ENCODE peak calls at places on chromosomes 7 and 10, in five cellular contexts. One of them, this sample, is unnamed.

GRCh38 chr10:37732685-37733084 is 124.7 kb downstream of the ZNF248 start:
- DNase-seq in NT2/D1: no peak
- DNase-seq in fibroblast of lung: no peak
- DNase-seq in DND-41: no peak
- DNase-seq in GM23248: peak; percentile 67
- DNase-seq in this sample: no peak

GRCh38 chr7:27921081-27921836 is 181.3 kb downstream of the TAX1BP1 start:
- DNase-seq in DND-41: peak; percentile 55
- DNase-seq in fibroblast of lung: peak; percentile 80
- DNase-seq in NT2/D1: peak; percentile 81
- DNase-seq in GM23248: peak; percentile 82
- DNase-seq in this sample: peak; percentile 80

GRCh38 chr7:52925332-52925731 is 110.1 kb upstream of the POM121L12 start:
- DNase-seq in GM23248: no peak
- DNase-seq in fibroblast of lung: no peak
- DNase-seq in NT2/D1: no peak
- DNase-seq in DND-41: no peak
- DNase-seq in this sample: peak; percentile 11

GRCh38 chr7:50832744-50833143 is 50.0 kb upstream of the GRB10 start:
- DNase-seq in fibroblast of lung: peak; percentile 96
- DNase-seq in DND-41: no peak
- DNase-seq in GM23248: peak; percentile 48
- DNase-seq in NT2/D1: no peak
- DNase-seq in this sample: no peak

GRCh38 chr7:98646465-98646864 is 29.4 kb downstream of the NPTX2 start:
- DNase-seq in NT2/D1: no peak
- DNase-seq in GM23248: no peak
- DNase-seq in fibroblast of lung: no peak
- DNase-seq in DND-41: no peak
- DNase-seq in this sample: no peak

GRCh38 chr10:42954776-42955492 is 121.9 kb upstream of the RET start:
- DNase-seq in NT2/D1: no peak
- DNase-seq in GM23248: no peak
- DNase-seq in DND-41: no peak
- DNase-seq in fibroblast of lung: no peak
- DNase-seq in this sample: no peak

GRCh38 chr7:100000239-100000638 is 15.2 kb upstream of the ZKSCAN1 start:
- DNase-seq in DND-41: no peak
- DNase-seq in fibroblast of lung: no peak
- DNase-seq in NT2/D1: no peak
- DNase-seq in GM23248: no peak
- DNase-seq in this sample: no peak

GRCh38 chr7:149414745-149415390 is 46.0 kb downstream of the ZNF777 start:
- DNase-seq in DND-41: no peak
- DNase-seq in fibroblast of lung: peak; percentile 84
- DNase-seq in GM23248: peak; percentile 55
- DNase-seq in NT2/D1: peak; percentile 89
- DNase-seq in this sample: peak; percentile 88

GRCh38 chr7:106891545-106892410 is 26.7 kb downstream of the PIK3CG start:
- DNase-seq in DND-41: no peak
- DNase-seq in fibroblast of lung: no peak
- DNase-seq in GM23248: no peak
- DNase-seq in NT2/D1: peak; percentile 11
- DNase-seq in this sample: peak; percentile 26

GRCh38 chr7:4694653-4695335 is 12.7 kb downstream of the FOXK1 start:
- DNase-seq in NT2/D1: no peak
- DNase-seq in DND-41: no peak
- DNase-seq in fibroblast of lung: peak; percentile 90
- DNase-seq in GM23248: peak; percentile 97
- DNase-seq in this sample: no peak

GRCh38 chr7:81638216-81638615 is 131.6 kb downstream of the HGF start:
- DNase-seq in GM23248: peak; percentile 95
- DNase-seq in fibroblast of lung: peak; percentile 67
- DNase-seq in NT2/D1: no peak
- DNase-seq in DND-41: no peak
- DNase-seq in this sample: no peak

GRCh38 chr7:45061352-45061751 is 27.4 kb downstream of the NACAD start:
- DNase-seq in fibroblast of lung: no peak
- DNase-seq in NT2/D1: no peak
- DNase-seq in DND-41: no peak
- DNase-seq in GM23248: no peak
- DNase-seq in this sample: no peak

GRCh38 chr7:113109718-113110117 is 8.6 kb downstream of the SMIM30 start:
- DNase-seq in NT2/D1: no peak
- DNase-seq in GM23248: no peak
- DNase-seq in DND-41: no peak
- DNase-seq in fibroblast of lung: no peak
- DNase-seq in this sample: no peak

GRCh38 chr7:92639213-92639896 is 49.2 kb upstream of the FAM133B start:
- DNase-seq in fibroblast of lung: no peak
- DNase-seq in GM23248: peak; percentile 33
- DNase-seq in DND-41: peak; percentile 85
- DNase-seq in NT2/D1: no peak
- DNase-seq in this sample: no peak

GRCh38 chr10:30080161-30080560 is 20.8 kb upstream of the JCAD start:
- DNase-seq in NT2/D1: no peak
- DNase-seq in GM23248: peak; percentile 65
- DNase-seq in fibroblast of lung: no peak
- DNase-seq in DND-41: no peak
- DNase-seq in this sample: no peak

GRCh38 chr10:63573068-63573697 is 52.0 kb downstream of the REEP3 start:
- DNase-seq in DND-41: no peak
- DNase-seq in GM23248: peak; percentile 14
- DNase-seq in fibroblast of lung: peak; percentile 76
- DNase-seq in NT2/D1: no peak
- DNase-seq in this sample: no peak

GRCh38 chr10:30813872-30814471 is 184.4 kb upstream of the LYZL2 start:
- DNase-seq in DND-41: no peak
- DNase-seq in NT2/D1: no peak
- DNase-seq in GM23248: peak; percentile 90
- DNase-seq in fibroblast of lung: peak; percentile 97
- DNase-seq in this sample: no peak

GRCh38 chr10:114940735-114941134 is 2.7 kb downstream of the TRUB1 start:
- DNase-seq in NT2/D1: no peak
- DNase-seq in DND-41: no peak
- DNase-seq in fibroblast of lung: peak; percentile 45
- DNase-seq in GM23248: peak; percentile 38
- DNase-seq in this sample: no peak

GRCh38 chr10:89210794-89211425 is 3.8 kb upstream of the CH25H start:
- DNase-seq in GM23248: peak; percentile 38
- DNase-seq in NT2/D1: no peak
- DNase-seq in DND-41: no peak
- DNase-seq in fibroblast of lung: no peak
- DNase-seq in this sample: no peak
- H3K4me1 ChIP-seq in GM23248: peaks cover 39% of the 10 kb centered on the region
- H3K4me1 ChIP-seq in NT2/D1: peaks cover 6% of the 10 kb centered on the region
- H3K4me1 ChIP-seq in DND-41: peaks cover 15% of the 10 kb centered on the region
- H3K4me1 ChIP-seq in fibroblast of lung: peaks cover 6% of the 10 kb centered on the region
- H3K4me1 ChIP-seq in this sample: peaks cover 9% of the 10 kb centered on the region

GRCh38 chr7:101470668-101471067 is 108.0 kb downstream of the COL26A1 start:
- DNase-seq in NT2/D1: no peak
- DNase-seq in DND-41: no peak
- DNase-seq in GM23248: no peak
- DNase-seq in fibroblast of lung: no peak
- DNase-seq in this sample: no peak

GRCh38 chr7:101466871-101467270 is 104.2 kb downstream of the COL26A1 start:
- DNase-seq in NT2/D1: no peak
- DNase-seq in GM23248: no peak
- DNase-seq in fibroblast of lung: peak; percentile 12
- DNase-seq in DND-41: no peak
- DNase-seq in this sample: no peak

GRCh38 chr7:101465131-101465530 is 102.5 kb downstream of the COL26A1 start:
- DNase-seq in fibroblast of lung: no peak
- DNase-seq in DND-41: no peak
- DNase-seq in NT2/D1: no peak
- DNase-seq in GM23248: no peak
- DNase-seq in this sample: no peak

GRCh38 chr7:101465576-101466196 is 103.0 kb downstream of the COL26A1 start:
- DNase-seq in DND-41: peak; percentile 24
- DNase-seq in NT2/D1: no peak
- DNase-seq in fibroblast of lung: no peak
- DNase-seq in GM23248: no peak
- DNase-seq in this sample: no peak
- H3K9ac ChIP-seq in DND-41: no peak overlapping the region
- H3K9ac ChIP-seq in NT2/D1: no peak overlapping the region
- H3K9ac ChIP-seq in fibroblast of lung: no peak overlapping the region
- H3K9ac ChIP-seq in GM23248: no peak overlapping the region
- H3K9ac ChIP-seq in this sample: no peak overlapping the region

GRCh38 chr10:11144626-11145497 is 127.2 kb downstream of the CELF2 start:
- DNase-seq in GM23248: no peak
- DNase-seq in fibroblast of lung: no peak
- DNase-seq in DND-41: no peak
- DNase-seq in NT2/D1: no peak
- DNase-seq in this sample: peak; percentile 14
- H3K4me1 ChIP-seq in GM23248: no peaks in the 10 kb centered on the region
- H3K4me1 ChIP-seq in fibroblast of lung: no peaks in the 10 kb centered on the region
- H3K4me1 ChIP-seq in DND-41: peaks cover 48% of the 10 kb centered on the region
- H3K4me1 ChIP-seq in NT2/D1: peaks cover 2% of the 10 kb centered on the region
- H3K4me1 ChIP-seq in this sample: peaks cover 19% of the 10 kb centered on the region

GRCh38 chr7:134104166-134104565 is 23.0 kb upstream of the LRGUK start:
- DNase-seq in DND-41: no peak
- DNase-seq in NT2/D1: no peak
- DNase-seq in fibroblast of lung: no peak
- DNase-seq in GM23248: no peak
- DNase-seq in this sample: no peak

GRCh38 chr7:134113655-134114054 is 13.5 kb upstream of the LRGUK start:
- DNase-seq in DND-41: no peak
- DNase-seq in NT2/D1: no peak
- DNase-seq in fibroblast of lung: no peak
- DNase-seq in GM23248: no peak
- DNase-seq in this sample: no peak

GRCh38 chr7:134108803-134109202 is 18.3 kb upstream of the LRGUK start:
- DNase-seq in NT2/D1: no peak
- DNase-seq in fibroblast of lung: no peak
- DNase-seq in DND-41: no peak
- DNase-seq in GM23248: no peak
- DNase-seq in this sample: no peak
- H3K9ac ChIP-seq in NT2/D1: no peak overlapping the region
- H3K9ac ChIP-seq in fibroblast of lung: no peak overlapping the region
- H3K9ac ChIP-seq in DND-41: no peak overlapping the region
- H3K9ac ChIP-seq in GM23248: no peak overlapping the region
- H3K9ac ChIP-seq in this sample: no peak overlapping the region

GRCh38 chr10:132409667-132410028 is 12.6 kb downstream of the PWWP2B start:
- DNase-seq in DND-41: no peak
- DNase-seq in NT2/D1: peak; percentile 23
- DNase-seq in fibroblast of lung: no peak
- DNase-seq in GM23248: no peak
- DNase-seq in this sample: no peak
- H3K4me1 ChIP-seq in DND-41: no peaks in the 10 kb centered on the region
- H3K4me1 ChIP-seq in NT2/D1: peaks cover 18% of the 10 kb centered on the region
- H3K4me1 ChIP-seq in fibroblast of lung: peaks cover 6% of the 10 kb centered on the region
- H3K4me1 ChIP-seq in GM23248: peaks cover 3% of the 10 kb centered on the region
- H3K4me1 ChIP-seq in this sample: peaks cover 26% of the 10 kb centered on the region

GRCh38 chr7:29194594-29195417 is at the start of gene CHN2:
- DNase-seq in NT2/D1: peak; percentile 49
- DNase-seq in fibroblast of lung: peak; percentile 36
- DNase-seq in DND-41: peak; percentile 79
- DNase-seq in GM23248: peak; percentile 52
- DNase-seq in this sample: peak; percentile 84
- H3K9ac ChIP-seq in NT2/D1: peak within 1 kb of the TSS; percentile 80
- H3K9ac ChIP-seq in fibroblast of lung: no peak within 1 kb of the TSS
- H3K9ac ChIP-seq in DND-41: peak within 1 kb of the TSS; percentile 68
- H3K9ac ChIP-seq in GM23248: no peak within 1 kb of the TSS
- H3K9ac ChIP-seq in this sample: no peak within 1 kb of the TSS

GRCh38 chr10:125153693-125154490 is 6.5 kb downstream of the CTBP2 start:
- DNase-seq in GM23248: peak; percentile 83
- DNase-seq in fibroblast of lung: peak; percentile 64
- DNase-seq in NT2/D1: no peak
- DNase-seq in DND-41: no peak
- DNase-seq in this sample: no peak
- H3K4me1 ChIP-seq in GM23248: peaks cover 59% of the 10 kb centered on the region
- H3K4me1 ChIP-seq in fibroblast of lung: peaks cover 37% of the 10 kb centered on the region
- H3K4me1 ChIP-seq in NT2/D1: peaks cover 30% of the 10 kb centered on the region
- H3K4me1 ChIP-seq in DND-41: peaks cover 20% of the 10 kb centered on the region
- H3K4me1 ChIP-seq in this sample: peaks cover 75% of the 10 kb centered on the region

GRCh38 chr10:116325987-116326386 is 1.7 kb downstream of the CCDC172 start:
- DNase-seq in NT2/D1: no peak
- DNase-seq in GM23248: no peak
- DNase-seq in fibroblast of lung: no peak
- DNase-seq in DND-41: no peak
- DNase-seq in this sample: no peak
- H3K9ac ChIP-seq in NT2/D1: no peak overlapping the region
- H3K9ac ChIP-seq in GM23248: no peak overlapping the region
- H3K9ac ChIP-seq in fibroblast of lung: no peak overlapping the region
- H3K9ac ChIP-seq in DND-41: no peak overlapping the region
- H3K9ac ChIP-seq in this sample: no peak overlapping the region

GRCh38 chr7:26440253-26440992 is 148.8 kb downstream of the SNX10 start:
- DNase-seq in NT2/D1: no peak
- DNase-seq in DND-41: no peak
- DNase-seq in GM23248: no peak
- DNase-seq in fibroblast of lung: no peak
- DNase-seq in this sample: no peak
- H3K4me1 ChIP-seq in NT2/D1: no peaks in the 10 kb centered on the region
- H3K4me1 ChIP-seq in DND-41: no peaks in the 10 kb centered on the region
- H3K4me1 ChIP-seq in GM23248: no peaks in the 10 kb centered on the region
- H3K4me1 ChIP-seq in fibroblast of lung: no peaks in the 10 kb centered on the region
- H3K4me1 ChIP-seq in this sample: peaks cover 46% of the 10 kb centered on the region

GRCh38 chr10:98110356-98110755 is 24.1 kb upstream of the R3HCC1L start:
- DNase-seq in DND-41: no peak
- DNase-seq in fibroblast of lung: no peak
- DNase-seq in NT2/D1: no peak
- DNase-seq in GM23248: no peak
- DNase-seq in this sample: no peak
- H3K9ac ChIP-seq in DND-41: no peak overlapping the region
- H3K9ac ChIP-seq in fibroblast of lung: no peak overlapping the region
- H3K9ac ChIP-seq in NT2/D1: no peak overlapping the region
- H3K9ac ChIP-seq in GM23248: no peak overlapping the region
- H3K9ac ChIP-seq in this sample: no peak overlapping the region